ENCODE peak calls at places on chromosomes 16 and 17, in six cellular contexts. L is T-helper 1 cell; V is ELF-1; G is EL; D is adipocyte; Y is effector CD4-positive, alpha-beta T cell. N is an unnamed sample.

GRCh38 chr16:84867696-84868095 is 47.9 kb downstream of the CRISPLD2 start:
- DNase-seq in V (no peak), D (no peak), G (no peak), L (no peak), Y (no peak), N (no peak)

GRCh38 chr17:42407289-42407836 is 15.7 kb downstream of the CAVIN1 start:
- DNase-seq in V (no peak), Y (peak), G (peak), D (no peak), L (no peak), N (peak)

GRCh38 chr17:80596760-80597608 is 52.3 kb downstream of the RPTOR start:
- DNase-seq in G (peak), L (no peak), V (no peak), D (no peak), Y (no peak), N (no peak)

GRCh38 chr17:27984816-27985215 is 57.7 kb upstream of the NLK start:
- DNase-seq in Y (no peak), G (no peak), D (no peak), L (no peak), V (no peak), N (no peak)

GRCh38 chr17:42609182-42609813 is at the start of the genes RETREG3 and TUBG1:
- DNase-seq in L (peak), G (peak), V (peak), Y (peak), D (peak), N (peak)

GRCh38 chr17:1252203-1252608 is 18.0 kb upstream of the BHLHA9 start:
- DNase-seq in V (no peak), L (no peak), G (no peak), D (no peak), Y (no peak), N (no peak)

GRCh38 chr17:57355090-57355859 is 99.0 kb downstream of the MSI2 start:
- DNase-seq in D (no peak), L (no peak), V (no peak), Y (no peak), G (no peak), N (no peak)

GRCh38 chr16:30534368-30535105 is at the start of gene ZNF747:
- DNase-seq in Y (peak), L (peak), D (peak), G (peak), V (peak), N (peak)

GRCh38 chr16:88533381-88533831 is 36.8 kb upstream of the ZC3H18 start:
- DNase-seq in V (no peak), Y (no peak), D (peak), L (no peak), G (peak), N (no peak)